ENCODE peak calls at places on chromosomes 3 and 15, in ten cellular contexts. F is left ventricle myocardium inferior, K is OCI-LY7, R is GM06990, Q is PC-9, L is IMR-90, J is ovary, T is heart right ventricle, C is cardiac muscle cell, O is heart left ventricle. Z is an unnamed sample. For H3K36me3, the result is how much of the 10 kb centered on the place peaks cover.

GRCh38 chr3:197801801-197802504 is 10.9 kb downstream of the LRCH3 start:
- DNase-seq in F (no peak), K (peak), R (no peak), Q (no peak), L (peak), J (no peak), T (no peak), C (peak), O (no peak), Z (peak)

GRCh38 chr15:67468431-67468830 is 52.5 kb upstream of the C15orf61 start:
- DNase-seq in F (no peak), K (no peak), R (no peak), Q (no peak), L (no peak), J (no peak), T (no peak), C (no peak), O (no peak), Z (no peak)

GRCh38 chr3:9743548-9743947 is 6.2 kb upstream of the OGG1 start:
- DNase-seq in F (no peak), K (no peak), R (no peak), Q (no peak), L (no peak), J (no peak), T (no peak), C (no peak), O (no peak), Z (no peak)

GRCh38 chr3:126485956-126486884 is 10.5 kb upstream of the ZXDC start:
- DNase-seq in F (no peak), K (no peak), R (no peak), Q (no peak), L (no peak), J (no peak), T (peak), C (no peak), O (peak), Z (no peak)

GRCh38 chr3:183492849-183493179 is 62.7 kb downstream of the KLHL6 start:
- DNase-seq in F (no peak), K (no peak), R (no peak), Q (peak), L (peak), J (no peak), T (no peak), C (no peak), O (no peak), Z (no peak)

GRCh38 chr3:11610700-11611099 is 33.0 kb downstream of the VGLL4 start:
- DNase-seq in F (no peak), K (no peak), R (no peak), Q (no peak), L (no peak), J (no peak), T (no peak), C (no peak), O (no peak), Z (no peak)

GRCh38 chr15:90268415-90268814 is 2.9 kb downstream of the NGRN start:
- DNase-seq in F (no peak), K (no peak), R (no peak), Q (no peak), L (no peak), J (no peak), T (no peak), C (no peak), O (no peak), Z (no peak)

GRCh38 chr3:36895488-36896409 is 49.1 kb downstream of the TRANK1 start:
- DNase-seq in F (no peak), K (no peak), R (no peak), Q (no peak), L (no peak), J (no peak), T (no peak), C (no peak), O (no peak), Z (no peak)

GRCh38 chr3:51646091-51646490 is 25.0 kb upstream of the TEX264 start:
- DNase-seq in F (no peak), K (no peak), R (no peak), Q (no peak), L (peak), J (no peak), T (no peak), C (peak), O (no peak), Z (no peak)

GRCh38 chr3:76028816-76029215 is 243.5 kb upstream of the ZNF717 start:
- DNase-seq in F (no peak), K (no peak), R (no peak), Q (no peak), L (peak), J (no peak), T (no peak), C (no peak), O (no peak), Z (no peak)

GRCh38 chr3:112799946-112800345 is 46.7 kb downstream of the CD200R1L start:
- DNase-seq in F (no peak), K (no peak), R (no peak), Q (peak), L (peak), J (no peak), T (no peak), C (no peak), O (no peak), Z (no peak)

DNA sequence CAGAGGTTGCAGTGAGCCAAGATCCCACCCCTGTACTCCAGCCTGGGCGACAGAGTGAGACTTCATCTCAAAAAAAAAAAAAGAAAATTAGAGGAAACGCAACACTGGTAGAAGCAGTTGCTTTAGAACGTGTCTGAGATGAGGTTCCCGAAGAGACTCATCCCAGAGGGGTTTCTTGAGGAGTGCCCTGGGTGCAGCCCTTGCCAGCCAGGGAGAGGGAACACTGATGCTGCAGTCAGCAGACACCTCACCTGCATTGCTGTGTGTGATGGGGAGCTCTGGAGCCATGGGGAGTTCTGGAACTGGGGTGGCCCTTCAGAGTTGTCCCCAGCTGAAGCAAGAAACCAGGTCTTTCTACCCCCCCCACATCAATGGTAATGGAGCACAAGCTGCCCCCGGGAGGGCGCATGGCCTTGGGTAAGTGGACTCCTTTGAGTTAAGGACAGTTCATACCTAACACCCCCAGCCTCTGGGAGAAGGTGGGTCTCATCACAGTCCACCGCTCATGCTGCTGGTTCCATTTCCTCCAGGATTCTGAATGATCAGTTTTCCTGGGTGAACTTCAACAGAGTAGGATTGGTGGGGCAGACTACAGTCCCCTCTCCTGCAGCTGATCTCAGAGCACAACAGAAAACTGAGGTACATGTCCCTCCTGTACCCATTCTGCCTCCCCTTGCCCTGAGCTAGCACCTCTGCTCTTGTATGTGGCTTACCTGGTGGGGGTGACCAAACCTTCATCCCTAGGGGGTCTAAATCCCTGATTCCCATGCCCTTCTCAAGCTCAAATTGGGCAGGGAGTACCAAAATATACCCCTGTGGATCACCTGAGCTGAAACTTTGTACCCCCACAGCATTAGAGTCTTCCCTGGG is 18.7 kb upstream of the LRRC2 start:
- DNase-seq in F (no peak), K (no peak), R (no peak), Q (no peak), L (no peak), J (no peak), T (no peak), C (no peak), O (no peak), Z (no peak)
- H3K4me3 ChIP-seq in F (no peak), K (no peak), R (no peak), Q (no peak), L (no peak), J (no peak), T (no peak), C (no peak), O (no peak), Z (no peak)

GRCh38 chr15:88690331-88690730 is 51.5 kb downstream of the ISG20 start:
- DNase-seq in F (no peak), K (no peak), R (no peak), Q (no peak), L (no peak), J (no peak), T (no peak), C (no peak), O (no peak), Z (no peak)
- TF ChIP-seq CTCF in F (no peak), K (no peak), R (no peak), Q (no peak), L (no peak), J (no peak), T (no peak), C (no peak), O (no peak), Z (no peak)

DNA sequence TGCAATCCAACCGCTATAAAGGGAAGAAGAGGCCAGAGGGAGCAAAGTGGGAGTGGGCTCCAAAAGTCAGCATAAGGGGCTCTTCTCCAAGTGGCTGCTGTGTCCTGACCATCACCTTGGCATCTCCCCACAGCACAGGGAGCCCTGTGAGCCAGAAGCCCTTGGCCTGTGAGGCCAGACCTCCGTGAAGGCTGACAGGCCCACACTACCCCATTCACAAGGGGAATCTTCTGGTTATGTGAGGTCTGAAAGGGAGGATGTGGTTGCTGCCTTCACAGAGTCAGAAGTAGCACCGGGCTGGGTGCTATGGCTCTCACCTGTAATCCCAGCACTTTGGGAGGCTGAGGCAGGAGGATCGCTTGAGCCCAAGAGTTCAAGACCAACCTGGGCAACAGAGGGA is 2.6 kb upstream of the ULK3 start:
- DNase-seq in F (no peak), K (no peak), R (no peak), Q (no peak), L (no peak), J (no peak), T (no peak), C (no peak), O (no peak), Z (no peak)
- H3K36me3 ChIP-seq in F (under half), K (under half), R (under half), Q (under half), L (under half), J (under half), T (under half), C (under half), O (half or more), Z (under half)

DNA sequence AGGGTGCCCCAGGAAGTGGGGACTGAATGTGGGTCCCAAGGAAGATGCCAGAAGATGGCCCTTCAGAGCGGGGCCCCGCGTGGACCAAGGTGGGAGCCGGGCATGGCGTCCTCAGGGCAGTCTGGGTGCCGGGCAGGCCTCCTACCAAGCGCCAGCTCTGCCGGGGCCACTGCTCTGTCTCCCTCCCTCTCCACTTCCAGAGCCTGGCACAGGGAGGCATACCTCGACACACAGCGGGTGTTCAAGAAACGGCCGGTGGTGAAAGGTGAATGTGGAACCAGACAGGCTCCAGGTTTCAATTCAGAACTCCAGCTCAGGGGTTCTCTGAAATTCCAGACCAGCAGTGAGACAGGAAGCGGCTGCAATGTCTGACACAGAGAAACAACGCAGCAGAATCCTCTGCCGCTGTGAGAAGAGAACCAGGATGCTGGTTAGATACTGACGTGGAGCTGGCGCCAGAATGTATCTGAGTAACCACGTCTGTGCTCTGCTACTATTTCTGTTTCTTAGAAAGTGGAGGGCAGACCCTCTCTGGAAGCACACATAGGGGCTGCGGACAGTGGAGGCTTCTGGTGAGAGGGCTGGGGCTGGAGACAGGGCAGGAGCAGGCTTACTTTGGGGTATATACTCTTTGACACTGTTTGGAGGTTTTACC is 12.8 kb downstream of the BFSP2 start:
- DNase-seq in F (no peak), K (no peak), R (no peak), Q (no peak), L (peak), J (no peak), T (no peak), C (peak), O (no peak), Z (no peak)
- H3K4me3 ChIP-seq in F (peak), K (no peak), R (no peak), Q (no peak), L (peak), J (no peak), T (peak), C (no peak), O (peak), Z (no peak)

GRCh38 chr15:61621865-61622264 is 392.8 kb upstream of the RORA start:
- DNase-seq in F (no peak), K (no peak), R (no peak), Q (no peak), L (no peak), J (no peak), T (no peak), C (no peak), O (no peak), Z (no peak)

GRCh38 chr15:61623746-61624145 is 394.6 kb upstream of the RORA start:
- DNase-seq in F (no peak), K (no peak), R (no peak), Q (no peak), L (no peak), J (no peak), T (no peak), C (no peak), O (no peak), Z (no peak)

GRCh38 chr15:61624950-61625349 is 395.8 kb upstream of the RORA start:
- DNase-seq in F (no peak), K (no peak), R (no peak), Q (no peak), L (no peak), J (no peak), T (no peak), C (no peak), O (no peak), Z (no peak)

DNA sequence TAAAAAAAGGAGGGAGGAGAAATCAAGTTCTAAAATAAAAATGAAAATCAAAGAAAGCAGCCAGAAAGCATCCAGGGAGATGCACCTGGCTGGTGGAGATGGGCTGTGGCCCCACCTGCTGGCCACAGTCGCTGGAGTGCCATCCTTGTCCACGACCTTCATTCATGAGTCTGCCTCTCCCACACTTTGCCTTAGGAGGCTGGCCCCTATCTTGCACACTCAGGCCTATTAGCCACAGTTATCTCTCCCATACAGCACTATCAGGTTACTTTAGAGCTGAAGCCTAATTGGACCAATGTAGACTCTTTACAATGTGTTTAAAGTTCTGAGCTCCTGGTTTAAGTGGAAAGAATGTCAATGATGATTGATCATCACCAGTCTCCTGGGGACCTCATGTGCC is 392.0 kb upstream of the RORA start:
- DNase-seq in F (no peak), K (peak), R (no peak), Q (no peak), L (no peak), J (no peak), T (no peak), C (peak), O (no peak), Z (no peak)
- TF ChIP-seq CTCF in F (peak), K (peak), R (peak), Q (peak), L (no peak), J (no peak), T (peak), C (peak), O (peak), Z (no peak)

GRCh38 chr3:78804251-78805037 is 963.4 kb downstream of the ROBO1 start:
- DNase-seq in F (no peak), K (no peak), R (no peak), Q (no peak), L (peak), J (no peak), T (peak), C (peak), O (no peak), Z (peak)

GRCh38 chr3:78812166-78812565 is 955.6 kb downstream of the ROBO1 start:
- DNase-seq in F (no peak), K (no peak), R (no peak), Q (no peak), L (peak), J (no peak), T (no peak), C (no peak), O (no peak), Z (no peak)

GRCh38 chr3:78814893-78815562 is 952.8 kb downstream of the ROBO1 start:
- DNase-seq in F (no peak), K (no peak), R (no peak), Q (no peak), L (no peak), J (no peak), T (no peak), C (no peak), O (no peak), Z (no peak)

GRCh38 chr3:78809941-78810340 is 957.9 kb downstream of the ROBO1 start:
- DNase-seq in F (no peak), K (no peak), R (no peak), Q (no peak), L (no peak), J (no peak), T (no peak), C (no peak), O (no peak), Z (peak)
- H3K36me3 ChIP-seq in F (under half), K (under half), R (under half), Q (under half), L (under half), J (under half), T (under half), C (under half), O (under half), Z (under half)

DNA sequence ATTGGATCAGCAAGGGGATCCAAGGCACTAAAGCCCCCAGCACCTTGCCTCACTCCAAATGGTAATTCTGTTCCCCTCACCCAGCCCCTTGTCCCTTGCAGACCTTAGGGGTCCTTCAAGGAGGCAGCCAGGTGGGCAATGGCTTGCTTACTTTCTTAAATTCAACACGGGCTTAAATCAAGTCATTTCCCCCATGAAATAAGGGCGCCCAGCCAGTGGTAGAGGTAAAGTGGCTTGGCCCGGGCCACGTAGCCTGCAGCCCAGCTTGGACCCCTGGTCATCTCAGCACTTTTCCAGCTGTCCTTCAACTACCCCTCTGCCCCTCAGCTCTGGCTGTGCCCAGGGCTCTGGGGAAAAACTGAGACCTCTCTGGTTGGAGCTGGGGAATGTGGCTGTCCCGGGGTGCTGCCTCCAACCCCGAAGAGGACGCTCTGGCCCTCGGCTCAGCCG is 1.2 kb downstream of the PSTPIP1 start:
- DNase-seq in F (no peak), K (no peak), R (no peak), Q (no peak), L (no peak), J (no peak), T (no peak), C (no peak), O (no peak), Z (no peak)
- H3K4me3 ChIP-seq in F (peak), K (no peak), R (peak), Q (no peak), L (no peak), J (no peak), T (peak), C (no peak), O (peak), Z (no peak)